ENCODE peak calls at places on chromosomes 13 and 19, in seven cellular contexts. M is cardiac muscle cell, C is choroid plexus epithelial cell, J is PC-3, G is BJ, R is body of pancreas, Y is thoracic aorta. A is an unnamed sample.
A peak's percentile ranks its signal among the peaks of the same experiment; 100 is the strongest.

GRCh38 chr19:55704494-55705245 is 29.6 kb downstream of the EPN1 start:
- DNase-seq in M (no peak), Y (no peak), J (no peak), C (no peak), G (no peak), R (no peak), A (no peak)

GRCh38 chr13:87094646-87095045 is 576.5 kb upstream of the SLITRK5 start:
- DNase-seq in R (no peak), G (no peak), Y (no peak), M (peak; percentile 83), C (peak; percentile 59), J (peak; percentile 5), A (peak; percentile 1)

GRCh38 chr13:26502826-26503225 is 54.7 kb upstream of the WASF3 start:
- DNase-seq in M (no peak), Y (no peak), G (no peak), R (peak; percentile 16), C (peak; percentile 94), J (peak; percentile 10), A (peak; percentile 77)

GRCh38 chr19:44803442-44804428 is 5.2 kb upstream of the BCAM start:
- DNase-seq in Y (no peak), J (no peak), G (no peak), C (no peak), R (no peak), M (no peak), A (no peak)

GRCh38 chr19:43743059-43743458 is 11.7 kb downstream of the SMG9 start:
- DNase-seq in J (no peak), M (no peak), C (peak; percentile 81), Y (no peak), R (no peak), G (no peak), A (peak; percentile 60)

GRCh38 chr19:31539386-31539785 is 190.2 kb upstream of the TSHZ3 start:
- DNase-seq in C (no peak), J (no peak), R (no peak), Y (no peak), G (no peak), M (no peak), A (no peak)

GRCh38 chr13:30679483-30680330 is 55.6 kb upstream of the ALOX5AP start:
- DNase-seq in Y (no peak), C (peak; percentile 75), J (peak; percentile 27), R (no peak), M (peak; percentile 54), G (no peak), A (peak; percentile 58)

GRCh38 chr19:36182612-36183454 is 30.6 kb upstream of the COX7A1 start:
- DNase-seq in R (no peak), M (peak; percentile 3), G (no peak), J (peak; percentile 12), C (peak; percentile 48), Y (no peak), A (peak; percentile 11)

GRCh38 chr13:46893820-46894533 is 2.9 kb downstream of the HTR2A start:
- DNase-seq in J (peak; percentile 56), C (peak; percentile 66), G (no peak), M (peak; percentile 79), R (peak; percentile 75), Y (no peak), A (peak; percentile 49)

GRCh38 chr13:72469932-72470331 is 257.5 kb downstream of the MZT1 start:
- DNase-seq in R (no peak), C (peak; percentile 35), M (no peak), Y (no peak), J (no peak), G (no peak), A (no peak)

GRCh38 chr19:37009871-37010270 is 68.4 kb upstream of the ZNF420 start:
- DNase-seq in J (no peak), M (no peak), R (no peak), Y (no peak), G (no peak), C (no peak), A (no peak)

GRCh38 chr13:21501709-21502108 is 42.6 kb upstream of the ZDHHC20 start:
- DNase-seq in Y (no peak), G (no peak), M (no peak), C (no peak), R (no peak), J (no peak), A (no peak)

GRCh38 chr19:33740811-33741396 is 55.8 kb upstream of the KCTD15 start:
- DNase-seq in Y (no peak), J (peak; percentile 45), C (peak; percentile 46), M (peak; percentile 88), G (no peak), R (peak; percentile 45), A (peak; percentile 52)

GRCh38 chr13:64074989-64075474 is 2659.4 kb upstream of the PCDH20 start:
- DNase-seq in R (no peak), M (no peak), G (no peak), Y (no peak), J (no peak), C (no peak), A (no peak)

GRCh38 chr13:77874406-77874805 is 44.2 kb downstream of the EDNRB start:
- DNase-seq in C (peak; percentile 20), G (no peak), R (no peak), J (peak; percentile 59), Y (no peak), M (no peak), A (peak; percentile 65)

GRCh38 chr19:46924874-46925547 is 64.2 kb downstream of the ARHGAP35 start:
- DNase-seq in C (no peak), G (no peak), M (no peak), J (peak; percentile 94), Y (no peak), R (peak; percentile 8), A (no peak)

GRCh38 chr13:33262069-33262487 is 23.5 kb downstream of the STARD13 start:
- DNase-seq in G (no peak), C (no peak), R (no peak), J (peak; percentile 92), M (no peak), Y (no peak), A (no peak)

GRCh38 chr13:85236431-85236830 is 562.8 kb downstream of the SLITRK6 start:
- DNase-seq in M (no peak), R (no peak), C (peak; percentile 70), J (peak; percentile 91), Y (no peak), G (no peak), A (peak; percentile 72)

GRCh38 chr19:6100284-6100915 is 9.9 kb downstream of the RFX2 start:
- DNase-seq in M (no peak), R (no peak), C (no peak), G (no peak), J (no peak), Y (no peak), A (no peak)

GRCh38 chr19:18948976-18949356 is 7.9 kb upstream of the HOMER3 start:
- DNase-seq in J (peak; percentile 0), C (no peak), G (no peak), Y (no peak), M (no peak), R (no peak), A (no peak)

GRCh38 chr13:113991191-113991669 is 17.4 kb upstream of the C13orf46 start:
- DNase-seq in J (no peak), G (no peak), R (peak; percentile 4), M (peak; percentile 53), Y (no peak), C (no peak), A (no peak)

GRCh38 chr13:48412881-48413351 is at the start of gene LPAR6:
- DNase-seq in R (no peak), Y (no peak), G (peak; percentile 48), M (no peak), J (peak; percentile 69), C (peak; percentile 88), A (peak; percentile 88)

GRCh38 chr13:80359459-80360297 is 18.8 kb upstream of the SPRY2 start:
- DNase-seq in Y (no peak), G (no peak), R (no peak), M (peak; percentile 64), J (no peak), C (peak; percentile 19), A (peak; percentile 82)

GRCh38 chr19:35417278-35417677 is 30.8 kb upstream of the FFAR2 start:
- DNase-seq in R (no peak), M (no peak), G (no peak), J (no peak), C (no peak), Y (no peak), A (no peak)

GRCh38 chr19:17289489-17289888 is 7.8 kb downstream of the ANKLE1 start:
- DNase-seq in C (peak; percentile 95), G (no peak), Y (no peak), J (peak; percentile 24), M (peak; percentile 92), R (peak; percentile 71), A (peak; percentile 93)

GRCh38 chr19:38614289-38614688 is 3.5 kb downstream of the MAP4K1 start:
- DNase-seq in R (no peak), Y (no peak), G (no peak), C (no peak), J (no peak), M (no peak), A (no peak)

GRCh38 chr19:50510700-50511068 is 307 bp downstream of the JOSD2 start:
- DNase-seq in R (no peak), C (peak; percentile 28), M (no peak), Y (no peak), J (no peak), G (no peak), A (no peak)

GRCh38 chr19:18233224-18233825 is 7.1 kb upstream of the PDE4C start:
- DNase-seq in R (peak; percentile 63), G (no peak), C (peak; percentile 44), Y (no peak), J (peak; percentile 69), M (peak; percentile 89), A (peak; percentile 54)

GRCh38 chr13:82458169-82458568 is 1424.1 kb downstream of the SLITRK1 start:
- DNase-seq in C (no peak), J (no peak), M (no peak), G (no peak), Y (no peak), R (no peak), A (no peak)

GRCh38 chr13:34189946-34190345 is 372.0 kb downstream of the RFC3 start:
- DNase-seq in C (no peak), J (no peak), G (no peak), Y (no peak), R (no peak), M (no peak), A (no peak)

GRCh38 chr13:97366172-97366688 is 67.7 kb upstream of the RAP2A start:
- DNase-seq in C (no peak), J (peak; percentile 10), M (no peak), G (no peak), R (no peak), Y (no peak), A (no peak)
- TF ChIP-seq CTCF in C (peak; percentile 22), J (peak; percentile 41), M (peak; percentile 11), G (no peak), R (no peak), Y (no peak), A (peak; percentile 1)

GRCh38 chr19:2653717-2654584 is 48.5 kb downstream of the GNG7 start:
- DNase-seq in C (no peak), G (no peak), Y (no peak), R (peak; percentile 38), J (no peak), M (no peak), A (no peak)
- H3K4me3 ChIP-seq in C (no peak overlapping the region), G (no peak overlapping the region), Y (no peak overlapping the region), R (no peak overlapping the region), J (no peak overlapping the region), M (no peak overlapping the region), A (no peak overlapping the region)

GRCh38 chr13:45718063-45718462 is 15.9 kb downstream of the CBY2 start:
- DNase-seq in J (peak; percentile 41), C (peak; percentile 21), Y (no peak), G (no peak), M (peak; percentile 53), R (no peak), A (peak; percentile 23)
- TF ChIP-seq CTCF in J (peak; percentile 69), C (peak; percentile 64), Y (no peak), G (peak; percentile 42), M (peak; percentile 65), R (peak; percentile 36), A (peak; percentile 53)

GRCh38 chr13:102881819-102882686 is 36.2 kb downstream of the ERCC5 start:
- DNase-seq in Y (no peak), J (no peak), C (no peak), G (no peak), R (no peak), M (no peak), A (no peak)
- H3K4me3 ChIP-seq in Y (no peak overlapping the region), J (no peak overlapping the region), C (no peak overlapping the region), G (no peak overlapping the region), R (no peak overlapping the region), M (no peak overlapping the region), A (no peak overlapping the region)